ENCODE peak calls at places on chromosome 14, in seven cellular contexts. K, E, B, L, R, X and F are unnamed samples.

GRCh38 chr14:99393059-99393655 is 87.5 kb downstream of the SETD3 start:
- DNase-seq in K (peak; percentile 65), E (peak; percentile 40), B (no peak), L (peak; percentile 58), R (peak; percentile 17), X (no peak), F (no peak)

GRCh38 chr14:34583525-34583924 is 44.0 kb upstream of the EAPP start:
- DNase-seq in K (no peak), E (no peak), B (no peak), L (no peak), R (no peak), X (no peak), F (no peak)

GRCh38 chr14:104117341-104118005 is 20.9 kb upstream of the KIF26A start:
- DNase-seq in K (no peak), E (no peak), B (no peak), L (peak; percentile 38), R (no peak), X (no peak), F (no peak)

GRCh38 chr14:101125313-101125712 is 221.8 kb upstream of the RTL1 start:
- DNase-seq in K (no peak), E (no peak), B (no peak), L (no peak), R (no peak), X (no peak), F (no peak)

GRCh38 chr14:23409475-23409874 is 1.4 kb upstream of the MYH6 start:
- DNase-seq in K (no peak), E (no peak), B (no peak), L (no peak), R (no peak), X (no peak), F (no peak)

GRCh38 chr14:86892167-86892956 is 1100.6 kb downstream of the GALC start:
- DNase-seq in K (peak; percentile 17), E (no peak), B (no peak), L (no peak), R (no peak), X (no peak), F (no peak)

GRCh38 chr14:58572092-58572853 is 65.5 kb upstream of the DACT1 start:
- DNase-seq in K (peak; percentile 24), E (peak; percentile 30), B (no peak), L (peak; percentile 87), R (no peak), X (no peak), F (no peak)

GRCh38 chr14:74400919-74401503 is 25.0 kb downstream of the SYNDIG1L start:
- DNase-seq in K (peak; percentile 44), E (no peak), B (no peak), L (peak; percentile 17), R (no peak), X (no peak), F (no peak)

GRCh38 chr14:26008290-26008689 is 589.5 kb downstream of the NOVA1 start:
- DNase-seq in K (peak; percentile 85), E (no peak), B (no peak), L (peak; percentile 15), R (no peak), X (no peak), F (no peak)

GRCh38 chr14:102252834-102253801 is 51.8 kb downstream of the MOK start:
- DNase-seq in K (no peak), E (no peak), B (no peak), L (no peak), R (no peak), X (no peak), F (no peak)

GRCh38 chr14:43793579-43793978 is 713.5 kb downstream of the FSCB start:
- DNase-seq in K (no peak), E (no peak), B (no peak), L (no peak), R (no peak), X (no peak), F (no peak)

GRCh38 chr14:102280376-102280962 is 24.5 kb downstream of the MOK start:
- DNase-seq in K (no peak), E (no peak), B (no peak), L (no peak), R (no peak), X (no peak), F (no peak)

GRCh38 chr14:80518173-80518572 is 306.9 kb upstream of the DIO2 start:
- DNase-seq in K (no peak), E (no peak), B (no peak), L (no peak), R (no peak), X (no peak), F (no peak)

GRCh38 chr14:21467620-21468019 is 9.1 kb downstream of the RAB2B start:
- DNase-seq in K (no peak), E (no peak), B (no peak), L (no peak), R (no peak), X (no peak), F (no peak)

GRCh38 chr14:68627868-68628604 is 164.8 kb downstream of the ZFP36L1 start:
- DNase-seq in K (peak; percentile 83), E (peak; percentile 70), B (peak; percentile 40), L (peak; percentile 90), R (peak; percentile 53), X (no peak), F (peak; percentile 24)

GRCh38 chr14:63652406-63652805 is 10.7 kb upstream of the WDR89 start:
- DNase-seq in K (no peak), E (no peak), B (no peak), L (no peak), R (no peak), X (no peak), F (no peak)

GRCh38 chr14:39446131-39446744 is 14.0 kb upstream of the FBXO33 start:
- DNase-seq in K (no peak), E (no peak), B (no peak), L (no peak), R (no peak), X (no peak), F (no peak)

GRCh38 chr14:64747327-64747726 is 43.1 kb downstream of the PLEKHG3 start:
- DNase-seq in K (no peak), E (no peak), B (no peak), L (no peak), R (no peak), X (no peak), F (no peak)

GRCh38 chr14:68521557-68521901 is 271.3 kb downstream of the ZFP36L1 start:
- DNase-seq in K (no peak), E (no peak), B (no peak), L (no peak), R (no peak), X (no peak), F (no peak)

GRCh38 chr14:102579696-102580551 is 12.5 kb upstream of the RCOR1 start:
- DNase-seq in K (no peak), E (no peak), B (no peak), L (no peak), R (no peak), X (no peak), F (no peak)

GRCh38 chr14:72678360-72678759 is 215.5 kb downstream of the DPF3 start:
- DNase-seq in K (no peak), E (no peak), B (no peak), L (no peak), R (no peak), X (no peak), F (no peak)

GRCh38 chr14:74893614-74894091 is 11.9 kb downstream of the DLST start:
- DNase-seq in K (no peak), E (no peak), B (no peak), L (no peak), R (no peak), X (no peak), F (no peak)

GRCh38 chr14:103058209-103059055 is 1.1 kb upstream of the CDC42BPB start:
- DNase-seq in K (peak; percentile 56), E (no peak), B (no peak), L (peak; percentile 73), R (no peak), X (no peak), F (no peak)

GRCh38 chr14:38391334-38391733 is 135.4 kb upstream of the CLEC14A start:
- DNase-seq in K (no peak), E (no peak), B (no peak), L (no peak), R (no peak), X (no peak), F (no peak)

GRCh38 chr14:78598046-78598652 is 428.0 kb downstream of the NRXN3 start:
- DNase-seq in K (peak; percentile 84), E (peak; percentile 21), B (peak; percentile 17), L (peak; percentile 87), R (peak; percentile 12), X (peak; percentile 3), F (peak; percentile 3)

GRCh38 chr14:100617715-100618693 is 30.8 kb upstream of the BEGAIN start:
- DNase-seq in K (no peak), E (no peak), B (peak; percentile 32), L (peak; percentile 34), R (no peak), X (no peak), F (no peak)

GRCh38 chr14:93976477-93977057 is at the start of gene ASB2:
- DNase-seq in K (no peak), E (no peak), B (no peak), L (no peak), R (no peak), X (no peak), F (no peak)